ENCODE peak calls at places on chromosome 17, in five cellular contexts. J is uterus, Z is A549, K is transverse colon, M is HL-60. X is an unnamed sample.

GRCh38 chr17:82149401-82150099 is 51.5 kb upstream of the FASN start:
- DNase-seq in J (no peak), Z (no peak), K (no peak), M (no peak), X (no peak)

GRCh38 chr17:80950466-80951120 is 41.0 kb upstream of the CHMP6 start:
- DNase-seq in J (no peak), Z (no peak), K (no peak), M (no peak), X (no peak)

GRCh38 chr17:70313450-70313849 is 144.1 kb downstream of the KCNJ2 start:
- DNase-seq in J (no peak), Z (no peak), K (no peak), M (no peak), X (no peak)

GRCh38 chr17:10149573-10150399 is 48.6 kb downstream of the GAS7 start:
- DNase-seq in J (no peak), Z (no peak), K (no peak), M (peak), X (no peak)

GRCh38 chr17:82859431-82860403 is 19.9 kb upstream of the ZNF750 start:
- DNase-seq in J (peak), Z (peak), K (no peak), M (no peak), X (no peak)

GRCh38 chr17:72361892-72362291 is 241.1 kb downstream of the SOX9 start:
- DNase-seq in J (no peak), Z (no peak), K (no peak), M (no peak), X (no peak)

GRCh38 chr17:81401727-81402529 is 6.7 kb downstream of the BAHCC1 start:
- DNase-seq in J (no peak), Z (peak), K (peak), M (no peak), X (peak)

GRCh38 chr17:77693776-77694175 is 264.7 kb upstream of the TNRC6C start:
- DNase-seq in J (no peak), Z (no peak), K (no peak), M (no peak), X (no peak)

GRCh38 chr17:81027591-81028505 is 7.1 kb upstream of the BAIAP2 start:
- DNase-seq in J (no peak), Z (no peak), K (no peak), M (no peak), X (no peak)

GRCh38 chr17:18996458-18996857 is 8.1 kb downstream of the FAM83G start:
- DNase-seq in J (no peak), Z (no peak), K (no peak), M (no peak), X (no peak)

GRCh38 chr17:71709271-71709670 is 411.5 kb upstream of the SOX9 start:
- DNase-seq in J (no peak), Z (no peak), K (no peak), M (no peak), X (no peak)

GRCh38 chr17:9432867-9433495 is 142.6 kb downstream of the STX8 start:
- DNase-seq in J (no peak), Z (no peak), K (no peak), M (no peak), X (no peak)

GRCh38 chr17:80538484-80538883 is 6.2 kb upstream of the RPTOR start:
- DNase-seq in J (no peak), Z (no peak), K (no peak), M (no peak), X (no peak)

GRCh38 chr17:77066165-77066564 is 74.6 kb upstream of the SEC14L1 start:
- DNase-seq in J (no peak), Z (no peak), K (no peak), M (no peak), X (no peak)

GRCh38 chr17:80796430-80796861 is 195.2 kb upstream of the CHMP6 start:
- DNase-seq in J (no peak), Z (no peak), K (peak), M (no peak), X (no peak)

GRCh38 chr17:38864636-38865398 is 5.0 kb upstream of the LASP1 start:
- DNase-seq in J (no peak), Z (no peak), K (no peak), M (no peak), X (no peak)

GRCh38 chr17:4405699-4406098 is 28.0 kb upstream of the SPNS3 start:
- DNase-seq in J (no peak), Z (no peak), K (no peak), M (no peak), X (no peak)

GRCh38 chr17:70913086-70913485 is 743.8 kb downstream of the KCNJ2 start:
- DNase-seq in J (no peak), Z (no peak), K (no peak), M (no peak), X (no peak)

GRCh38 chr17:41308251-41308917 is 725 bp downstream of the KRTAP16-1 start:
- DNase-seq in J (no peak), Z (no peak), K (peak), M (no peak), X (no peak)

GRCh38 chr17:7411427-7411750 is 3.7 kb downstream of the NLGN2 start:
- DNase-seq in J (no peak), Z (no peak), K (no peak), M (no peak), X (no peak)

GRCh38 chr17:38464251-38464722 is 36.0 kb downstream of the ARHGAP23 start:
- DNase-seq in J (peak), Z (no peak), K (no peak), M (no peak), X (peak)

GRCh38 chr17:77493238-77493812 is 352.6 kb downstream of the SEC14L1 start:
- DNase-seq in J (peak), Z (no peak), K (peak), M (peak), X (no peak)

GRCh38 chr17:42135664-42136653 is 13.4 kb downstream of the HSPB9 start:
- DNase-seq in J (peak), Z (peak), K (peak), M (peak), X (no peak)

GRCh38 chr17:58191259-58191896 is 1.1 kb upstream of the EPX start:
- DNase-seq in J (no peak), Z (no peak), K (no peak), M (no peak), X (no peak)

GRCh38 chr17:31437720-31438400 is 46.4 kb downstream of the RAB11FIP4 start:
- DNase-seq in J (no peak), Z (no peak), K (no peak), M (no peak), X (no peak)

GRCh38 chr17:76382803-76383644 is 1.4 kb upstream of the SPHK1 start:
- DNase-seq in J (no peak), Z (peak), K (peak), M (no peak), X (peak)

GRCh38 chr17:81870155-81870977 is 771 bp downstream of the ARHGDIA start:
- DNase-seq in J (peak), Z (no peak), K (peak), M (no peak), X (no peak)

GRCh38 chr17:34504814-34505484 is 74.4 kb upstream of the TMEM132E start:
- DNase-seq in J (no peak), Z (no peak), K (no peak), M (no peak), X (no peak)

GRCh38 chr17:30717290-30718098 is 107.0 kb downstream of the CRLF3 start:
- DNase-seq in J (no peak), Z (no peak), K (peak), M (no peak), X (no peak)

GRCh38 chr17:29216181-29216580 is 30.5 kb upstream of the CRYBA1 start:
- DNase-seq in J (no peak), Z (no peak), K (no peak), M (no peak), X (no peak)

DNA sequence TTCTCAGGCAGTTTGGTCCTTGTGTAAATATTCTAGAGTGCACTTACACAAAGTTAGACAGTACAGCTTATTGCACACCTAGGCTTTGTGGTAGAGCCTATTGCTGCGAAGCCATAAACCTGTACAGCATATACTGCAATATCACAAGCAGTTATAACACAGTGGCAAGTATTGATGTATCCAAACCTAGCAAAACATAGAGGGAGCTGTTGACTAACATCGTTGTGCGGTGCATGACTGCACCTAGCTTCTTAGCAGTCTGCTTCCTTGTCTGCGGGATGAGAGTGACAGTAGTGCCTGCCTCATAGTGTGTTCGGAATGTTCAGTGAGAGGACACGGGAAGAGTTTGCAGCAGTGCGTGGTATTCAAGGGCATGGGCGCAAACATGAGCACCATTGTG is 78.9 kb downstream of the MPRIP start:
- DNase-seq in J (no peak), Z (no peak), K (peak), M (no peak), X (no peak)
- TF ChIP-seq CTCF in J (no peak), Z (no peak), K (peak), M (no peak), X (no peak)

GRCh38 chr17:74750039-74750326 is 1.6 kb downstream of the NHERF1 start:
- DNase-seq in J (no peak), Z (no peak), K (no peak), M (no peak), X (no peak)

GRCh38 chr17:74749262-74750038 is 1.0 kb downstream of the NHERF1 start:
- DNase-seq in J (no peak), Z (no peak), K (peak), M (no peak), X (no peak)

GRCh38 chr17:74748279-74748528 is 224 bp upstream of the NHERF1 start:
- DNase-seq in J (no peak), Z (peak), K (no peak), M (no peak), X (no peak)

GRCh38 chr17:74746922-74747321 is 1.5 kb upstream of the NHERF1 start:
- DNase-seq in J (no peak), Z (no peak), K (no peak), M (no peak), X (no peak)

GRCh38 chr17:74748529-74749261 is at the start of gene NHERF1:
- DNase-seq in J (peak), Z (peak), K (peak), M (peak), X (peak)
- TF ChIP-seq CTCF in J (no peak), Z (no peak), K (no peak), M (no peak), X (peak)

GRCh38 chr17:27066315-27066714 is 227.6 kb upstream of the WSB1 start:
- DNase-seq in J (no peak), Z (no peak), K (no peak), M (no peak), X (no peak)

GRCh38 chr17:27065588-27065987 is 228.3 kb upstream of the WSB1 start:
- DNase-seq in J (no peak), Z (no peak), K (no peak), M (no peak), X (no peak)

GRCh38 chr17:27069842-27070508 is 223.9 kb upstream of the WSB1 start:
- DNase-seq in J (no peak), Z (no peak), K (no peak), M (no peak), X (no peak)

GRCh38 chr17:27072885-27073284 is 221.0 kb upstream of the WSB1 start:
- DNase-seq in J (no peak), Z (no peak), K (no peak), M (no peak), X (no peak)

GRCh38 chr17:27070836-27071235 is 223.1 kb upstream of the WSB1 start:
- DNase-seq in J (no peak), Z (no peak), K (no peak), M (no peak), X (no peak)
- TF ChIP-seq CTCF in J (no peak), Z (no peak), K (no peak), M (no peak), X (no peak)

DNA sequence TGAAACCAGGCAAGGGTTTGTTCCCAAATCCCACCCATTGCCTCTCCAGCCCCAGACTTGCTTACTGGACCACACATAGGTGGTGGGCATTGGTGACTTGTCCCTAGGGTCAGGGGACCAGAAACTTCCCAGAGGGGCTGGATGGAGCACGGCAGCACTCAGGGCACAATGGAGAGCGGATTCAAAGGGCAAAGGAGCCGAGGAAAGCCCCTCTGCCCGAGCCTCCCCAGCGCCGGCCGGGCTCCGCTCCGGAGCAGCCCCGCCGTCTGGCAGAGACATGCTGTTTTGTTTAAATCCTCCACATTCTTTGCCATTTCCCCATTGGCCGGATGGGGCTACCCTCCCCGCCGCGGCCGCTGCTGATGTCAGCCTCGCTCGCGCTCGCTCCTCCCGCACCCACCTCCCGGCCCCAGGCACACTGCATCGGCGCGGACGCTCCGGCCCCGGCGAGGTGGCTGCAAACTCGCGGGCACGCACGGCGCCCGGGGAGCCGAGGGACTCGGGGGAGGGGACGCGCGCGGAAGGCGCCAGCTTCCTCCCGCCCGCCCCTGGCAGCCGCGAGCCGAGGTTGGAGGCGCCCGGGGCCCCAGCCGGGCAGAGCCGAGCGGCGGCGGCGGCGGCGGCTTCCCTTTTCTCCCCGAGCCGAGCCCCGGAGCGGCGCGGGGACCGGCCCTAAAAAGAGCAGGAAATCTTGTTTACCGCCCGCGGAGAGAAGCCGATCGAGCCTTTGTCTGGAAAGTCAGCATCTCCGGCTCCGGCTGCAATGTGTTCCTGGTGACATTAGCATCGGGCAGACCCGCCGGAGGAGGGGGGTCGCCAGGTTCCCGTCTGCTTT is at the start of gene PITPNC1:
- DNase-seq in J (peak), Z (peak), K (peak), M (no peak), X (peak)
- TF ChIP-seq CTCF in J (no peak), Z (peak), K (peak), M (no peak), X (no peak)

GRCh38 chr17:78823282-78824046 is 17.1 kb downstream of the USP36 start:
- DNase-seq in J (no peak), Z (no peak), K (no peak), M (no peak), X (no peak)
- TF ChIP-seq CTCF in J (no peak), Z (no peak), K (no peak), M (no peak), X (peak)

X was measured in glutamatergic neuron.